ENCODE peak calls at places on chromosomes 4 and X, in ten cellular contexts. One of them, this sample, is unnamed.

GRCh38 chr4:127776620-127777019 is 5.5 kb upstream of the HSPA4L start:
- DNase-seq in fibroblast of lung: no peak
- DNase-seq in CD8-positive, alpha-beta T cell: no peak
- DNase-seq in lower lobe of right lung: no peak
- DNase-seq in psoas muscle: no peak
- DNase-seq in hepatocyte: no peak
- DNase-seq in neural progenitor cell: no peak
- DNase-seq in esophagus squamous epithelium: no peak
- DNase-seq in colonic mucosa: no peak
- DNase-seq in left ventricle myocardium inferior: no peak
- DNase-seq in this sample: no peak

GRCh38 chr4:70734168-70734954 is 12.6 kb downstream of the RUFY3 start:
- DNase-seq in esophagus squamous epithelium: no peak
- DNase-seq in lower lobe of right lung: no peak
- DNase-seq in hepatocyte: no peak
- DNase-seq in colonic mucosa: peak; percentile 41
- DNase-seq in neural progenitor cell: peak; percentile 16
- DNase-seq in psoas muscle: no peak
- DNase-seq in fibroblast of lung: peak; percentile 60
- DNase-seq in CD8-positive, alpha-beta T cell: peak; percentile 56
- DNase-seq in left ventricle myocardium inferior: no peak
- DNase-seq in this sample: no peak

GRCh38 chrX:21047034-21047455 is 327.2 kb upstream of the CNKSR2 start:
- DNase-seq in hepatocyte: no peak
- DNase-seq in esophagus squamous epithelium: no peak
- DNase-seq in left ventricle myocardium inferior: no peak
- DNase-seq in lower lobe of right lung: no peak
- DNase-seq in fibroblast of lung: no peak
- DNase-seq in colonic mucosa: no peak
- DNase-seq in CD8-positive, alpha-beta T cell: no peak
- DNase-seq in psoas muscle: no peak
- DNase-seq in neural progenitor cell: peak; percentile 34
- DNase-seq in this sample: no peak

GRCh38 chrX:81957900-81958545 is 756.1 kb downstream of the SH3BGRL start:
- DNase-seq in hepatocyte: peak; percentile 4
- DNase-seq in fibroblast of lung: peak; percentile 0
- DNase-seq in psoas muscle: no peak
- DNase-seq in esophagus squamous epithelium: no peak
- DNase-seq in CD8-positive, alpha-beta T cell: no peak
- DNase-seq in lower lobe of right lung: no peak
- DNase-seq in left ventricle myocardium inferior: no peak
- DNase-seq in neural progenitor cell: peak; percentile 26
- DNase-seq in colonic mucosa: no peak
- DNase-seq in this sample: no peak

GRCh38 chr4:143381171-143382118 is 44.8 kb downstream of the GAB1 start:
- DNase-seq in fibroblast of lung: peak; percentile 93
- DNase-seq in colonic mucosa: peak; percentile 80
- DNase-seq in esophagus squamous epithelium: no peak
- DNase-seq in neural progenitor cell: no peak
- DNase-seq in lower lobe of right lung: peak; percentile 63
- DNase-seq in psoas muscle: peak; percentile 80
- DNase-seq in left ventricle myocardium inferior: peak; percentile 89
- DNase-seq in CD8-positive, alpha-beta T cell: no peak
- DNase-seq in hepatocyte: peak; percentile 58
- DNase-seq in this sample: peak; percentile 68

GRCh38 chrX:40132751-40133150 is 35.0 kb upstream of the BCOR start:
- DNase-seq in psoas muscle: peak; percentile 73
- DNase-seq in esophagus squamous epithelium: no peak
- DNase-seq in left ventricle myocardium inferior: peak; percentile 59
- DNase-seq in neural progenitor cell: no peak
- DNase-seq in lower lobe of right lung: peak; percentile 51
- DNase-seq in CD8-positive, alpha-beta T cell: no peak
- DNase-seq in fibroblast of lung: peak; percentile 86
- DNase-seq in colonic mucosa: no peak
- DNase-seq in hepatocyte: peak; percentile 66
- DNase-seq in this sample: peak; percentile 55

GRCh38 chr4:622071-622995 is 3.0 kb upstream of the PDE6B start:
- DNase-seq in hepatocyte: no peak
- DNase-seq in fibroblast of lung: no peak
- DNase-seq in neural progenitor cell: peak; percentile 1
- DNase-seq in esophagus squamous epithelium: no peak
- DNase-seq in psoas muscle: no peak
- DNase-seq in colonic mucosa: no peak
- DNase-seq in left ventricle myocardium inferior: no peak
- DNase-seq in CD8-positive, alpha-beta T cell: no peak
- DNase-seq in lower lobe of right lung: no peak
- DNase-seq in this sample: no peak

GRCh38 chr4:41268024-41268423 is 11.3 kb downstream of the UCHL1 start:
- DNase-seq in left ventricle myocardium inferior: no peak
- DNase-seq in hepatocyte: no peak
- DNase-seq in fibroblast of lung: no peak
- DNase-seq in CD8-positive, alpha-beta T cell: no peak
- DNase-seq in colonic mucosa: no peak
- DNase-seq in esophagus squamous epithelium: no peak
- DNase-seq in lower lobe of right lung: no peak
- DNase-seq in psoas muscle: no peak
- DNase-seq in neural progenitor cell: no peak
- DNase-seq in this sample: no peak

GRCh38 chrX:45830343-45830742 is 629.7 kb upstream of the DIPK2B start:
- DNase-seq in lower lobe of right lung: no peak
- DNase-seq in colonic mucosa: no peak
- DNase-seq in psoas muscle: no peak
- DNase-seq in hepatocyte: no peak
- DNase-seq in esophagus squamous epithelium: no peak
- DNase-seq in CD8-positive, alpha-beta T cell: no peak
- DNase-seq in neural progenitor cell: no peak
- DNase-seq in left ventricle myocardium inferior: no peak
- DNase-seq in fibroblast of lung: no peak
- DNase-seq in this sample: no peak

GRCh38 chrX:23845316-23845932 is 62.3 kb downstream of the APOO start:
- DNase-seq in fibroblast of lung: no peak
- DNase-seq in colonic mucosa: peak; percentile 45
- DNase-seq in neural progenitor cell: no peak
- DNase-seq in lower lobe of right lung: no peak
- DNase-seq in esophagus squamous epithelium: no peak
- DNase-seq in CD8-positive, alpha-beta T cell: no peak
- DNase-seq in left ventricle myocardium inferior: no peak
- DNase-seq in psoas muscle: no peak
- DNase-seq in hepatocyte: peak; percentile 57
- DNase-seq in this sample: no peak

GRCh38 chrX:57565198-57565597 is 26.6 kb upstream of the ZXDB start:
- DNase-seq in neural progenitor cell: no peak
- DNase-seq in esophagus squamous epithelium: no peak
- DNase-seq in psoas muscle: no peak
- DNase-seq in fibroblast of lung: no peak
- DNase-seq in CD8-positive, alpha-beta T cell: no peak
- DNase-seq in lower lobe of right lung: no peak
- DNase-seq in hepatocyte: no peak
- DNase-seq in left ventricle myocardium inferior: no peak
- DNase-seq in colonic mucosa: no peak
- DNase-seq in this sample: no peak

GRCh38 chrX:153971124-153971631 is 440 bp downstream of the HCFC1 start:
- DNase-seq in fibroblast of lung: peak; percentile 87
- DNase-seq in psoas muscle: peak; percentile 93
- DNase-seq in esophagus squamous epithelium: peak; percentile 50
- DNase-seq in hepatocyte: peak; percentile 90
- DNase-seq in neural progenitor cell: peak; percentile 83
- DNase-seq in colonic mucosa: peak; percentile 95
- DNase-seq in left ventricle myocardium inferior: peak; percentile 88
- DNase-seq in CD8-positive, alpha-beta T cell: peak; percentile 95
- DNase-seq in lower lobe of right lung: peak; percentile 91
- DNase-seq in this sample: peak; percentile 30
- H3K4me1 ChIP-seq in fibroblast of lung: peaks cover 21% of the 10 kb centered on the region
- H3K4me1 ChIP-seq in psoas muscle: peaks cover 45% of the 10 kb centered on the region
- H3K4me1 ChIP-seq in esophagus squamous epithelium: peaks cover 62% of the 10 kb centered on the region
- H3K4me1 ChIP-seq in hepatocyte: peaks cover 27% of the 10 kb centered on the region
- H3K4me1 ChIP-seq in neural progenitor cell: peaks cover 21% of the 10 kb centered on the region
- H3K4me1 ChIP-seq in colonic mucosa: peaks cover 14% of the 10 kb centered on the region
- H3K4me1 ChIP-seq in left ventricle myocardium inferior: peaks cover 55% of the 10 kb centered on the region
- H3K4me1 ChIP-seq in CD8-positive, alpha-beta T cell: peaks cover 42% of the 10 kb centered on the region
- H3K4me1 ChIP-seq in lower lobe of right lung: peaks cover 48% of the 10 kb centered on the region
- H3K4me1 ChIP-seq in this sample: peaks cover 45% of the 10 kb centered on the region

DNA sequence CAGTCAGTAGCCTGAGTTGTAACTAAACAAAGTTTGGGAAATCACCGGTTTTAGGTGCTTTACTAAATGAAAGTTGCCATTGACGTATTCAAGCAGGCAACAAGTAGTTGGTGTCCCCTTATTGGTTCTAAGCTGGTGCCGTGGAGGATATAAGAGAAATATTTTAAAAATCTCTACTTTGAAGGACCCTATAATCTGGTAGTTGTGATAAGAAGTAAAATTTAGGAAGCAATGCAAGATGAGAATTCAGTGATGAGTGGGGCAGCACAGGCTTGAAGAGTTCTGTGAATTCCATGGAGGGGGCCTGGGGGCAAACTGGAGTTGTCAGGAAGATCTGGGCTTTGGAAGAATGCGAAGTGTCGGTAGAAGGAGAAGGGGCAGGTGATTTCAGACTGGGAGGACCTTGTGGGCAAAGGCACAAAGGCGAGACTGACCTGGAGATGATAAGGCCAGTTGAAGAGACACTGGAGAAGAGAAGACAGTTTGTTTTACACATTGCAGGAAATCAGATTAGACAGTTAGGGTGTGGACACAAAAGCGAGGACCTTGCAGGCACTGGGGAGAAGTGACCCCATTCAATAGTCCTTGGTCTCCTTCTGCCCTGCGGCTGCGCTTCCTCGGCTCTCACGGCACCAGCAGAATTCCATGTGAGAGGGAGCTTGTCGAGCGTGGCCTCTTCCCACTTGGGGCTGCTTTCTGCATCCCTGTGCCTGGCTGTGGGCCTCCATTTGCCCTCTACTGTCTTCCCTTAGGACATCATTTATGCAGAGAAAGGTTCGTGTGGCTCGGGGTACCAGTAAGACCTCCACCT is 1.3 kb downstream of the RHOH start:
- DNase-seq in CD8-positive, alpha-beta T cell: peak; percentile 61
- DNase-seq in esophagus squamous epithelium: no peak
- DNase-seq in fibroblast of lung: no peak
- DNase-seq in neural progenitor cell: no peak
- DNase-seq in left ventricle myocardium inferior: no peak
- DNase-seq in psoas muscle: no peak
- DNase-seq in lower lobe of right lung: no peak
- DNase-seq in hepatocyte: no peak
- DNase-seq in colonic mucosa: no peak
- DNase-seq in this sample: no peak
- H3K4me1 ChIP-seq in CD8-positive, alpha-beta T cell: peaks cover 23% of the 10 kb centered on the region
- H3K4me1 ChIP-seq in esophagus squamous epithelium: no peaks in the 10 kb centered on the region
- H3K4me1 ChIP-seq in fibroblast of lung: no peaks in the 10 kb centered on the region
- H3K4me1 ChIP-seq in neural progenitor cell: peaks cover 61% of the 10 kb centered on the region
- H3K4me1 ChIP-seq in left ventricle myocardium inferior: no peaks in the 10 kb centered on the region
- H3K4me1 ChIP-seq in psoas muscle: no peaks in the 10 kb centered on the region
- H3K4me1 ChIP-seq in lower lobe of right lung: no peaks in the 10 kb centered on the region
- H3K4me1 ChIP-seq in hepatocyte: peaks cover 15% of the 10 kb centered on the region
- H3K4me1 ChIP-seq in colonic mucosa: no peaks in the 10 kb centered on the region
- H3K4me1 ChIP-seq in this sample: no peaks in the 10 kb centered on the region

GRCh38 chr4:101264993-101265815 is 82.1 kb downstream of the PPP3CA start:
- DNase-seq in left ventricle myocardium inferior: no peak
- DNase-seq in psoas muscle: no peak
- DNase-seq in colonic mucosa: no peak
- DNase-seq in lower lobe of right lung: no peak
- DNase-seq in fibroblast of lung: no peak
- DNase-seq in CD8-positive, alpha-beta T cell: no peak
- DNase-seq in esophagus squamous epithelium: no peak
- DNase-seq in hepatocyte: no peak
- DNase-seq in neural progenitor cell: no peak
- DNase-seq in this sample: no peak
- H3K4me1 ChIP-seq in left ventricle myocardium inferior: peaks cover 11% of the 10 kb centered on the region
- H3K4me1 ChIP-seq in psoas muscle: peaks cover 9% of the 10 kb centered on the region
- H3K4me1 ChIP-seq in colonic mucosa: no peaks in the 10 kb centered on the region
- H3K4me1 ChIP-seq in lower lobe of right lung: peaks cover 21% of the 10 kb centered on the region
- H3K4me1 ChIP-seq in fibroblast of lung: no peaks in the 10 kb centered on the region
- H3K4me1 ChIP-seq in CD8-positive, alpha-beta T cell: no peaks in the 10 kb centered on the region
- H3K4me1 ChIP-seq in esophagus squamous epithelium: peaks cover 35% of the 10 kb centered on the region
- H3K4me1 ChIP-seq in hepatocyte: no peaks in the 10 kb centered on the region
- H3K4me1 ChIP-seq in neural progenitor cell: peaks cover 28% of the 10 kb centered on the region
- H3K4me1 ChIP-seq in this sample: peaks cover 3% of the 10 kb centered on the region

GRCh38 chr4:54062392-54062791 is 2.0 kb downstream of the CHIC2 start:
- DNase-seq in psoas muscle: no peak
- DNase-seq in fibroblast of lung: no peak
- DNase-seq in neural progenitor cell: no peak
- DNase-seq in CD8-positive, alpha-beta T cell: no peak
- DNase-seq in hepatocyte: no peak
- DNase-seq in esophagus squamous epithelium: no peak
- DNase-seq in lower lobe of right lung: no peak
- DNase-seq in left ventricle myocardium inferior: no peak
- DNase-seq in colonic mucosa: no peak
- DNase-seq in this sample: no peak
- H3K4me1 ChIP-seq in psoas muscle: peaks cover 60% of the 10 kb centered on the region
- H3K4me1 ChIP-seq in fibroblast of lung: peaks cover 15% of the 10 kb centered on the region
- H3K4me1 ChIP-seq in neural progenitor cell: peaks cover 14% of the 10 kb centered on the region
- H3K4me1 ChIP-seq in CD8-positive, alpha-beta T cell: peaks cover 47% of the 10 kb centered on the region
- H3K4me1 ChIP-seq in hepatocyte: peaks cover 27% of the 10 kb centered on the region
- H3K4me1 ChIP-seq in esophagus squamous epithelium: peaks cover 83% of the 10 kb centered on the region
- H3K4me1 ChIP-seq in lower lobe of right lung: peaks cover 72% of the 10 kb centered on the region
- H3K4me1 ChIP-seq in left ventricle myocardium inferior: peaks cover 95% of the 10 kb centered on the region
- H3K4me1 ChIP-seq in colonic mucosa: peaks cover 8% of the 10 kb centered on the region
- H3K4me1 ChIP-seq in this sample: peaks cover 70% of the 10 kb centered on the region

GRCh38 chr4:87044511-87045369 is 109.9 kb downstream of the AFF1 start:
- DNase-seq in lower lobe of right lung: no peak
- DNase-seq in hepatocyte: no peak
- DNase-seq in psoas muscle: no peak
- DNase-seq in CD8-positive, alpha-beta T cell: no peak
- DNase-seq in esophagus squamous epithelium: no peak
- DNase-seq in left ventricle myocardium inferior: no peak
- DNase-seq in neural progenitor cell: peak; percentile 39
- DNase-seq in fibroblast of lung: no peak
- DNase-seq in colonic mucosa: no peak
- DNase-seq in this sample: no peak

GRCh38 chr4:87038837-87039715 is 104.3 kb downstream of the AFF1 start:
- DNase-seq in lower lobe of right lung: peak; percentile 52
- DNase-seq in colonic mucosa: no peak
- DNase-seq in CD8-positive, alpha-beta T cell: no peak
- DNase-seq in esophagus squamous epithelium: no peak
- DNase-seq in hepatocyte: peak; percentile 54
- DNase-seq in fibroblast of lung: peak; percentile 96
- DNase-seq in left ventricle myocardium inferior: peak; percentile 65
- DNase-seq in psoas muscle: peak; percentile 80
- DNase-seq in neural progenitor cell: peak; percentile 95
- DNase-seq in this sample: peak; percentile 72

GRCh38 chr4:87042986-87043820 is 108.4 kb downstream of the AFF1 start:
- DNase-seq in esophagus squamous epithelium: no peak
- DNase-seq in psoas muscle: no peak
- DNase-seq in fibroblast of lung: no peak
- DNase-seq in lower lobe of right lung: no peak
- DNase-seq in colonic mucosa: no peak
- DNase-seq in left ventricle myocardium inferior: no peak
- DNase-seq in CD8-positive, alpha-beta T cell: no peak
- DNase-seq in neural progenitor cell: peak; percentile 59
- DNase-seq in hepatocyte: no peak
- DNase-seq in this sample: no peak

GRCh38 chr4:87041142-87041541 is 106.3 kb downstream of the AFF1 start:
- DNase-seq in esophagus squamous epithelium: no peak
- DNase-seq in left ventricle myocardium inferior: no peak
- DNase-seq in colonic mucosa: no peak
- DNase-seq in lower lobe of right lung: no peak
- DNase-seq in fibroblast of lung: peak; percentile 58
- DNase-seq in CD8-positive, alpha-beta T cell: no peak
- DNase-seq in hepatocyte: no peak
- DNase-seq in neural progenitor cell: no peak
- DNase-seq in psoas muscle: peak; percentile 40
- DNase-seq in this sample: no peak

GRCh38 chr4:87042221-87042620 is 107.4 kb downstream of the AFF1 start:
- DNase-seq in fibroblast of lung: no peak
- DNase-seq in esophagus squamous epithelium: no peak
- DNase-seq in left ventricle myocardium inferior: no peak
- DNase-seq in psoas muscle: no peak
- DNase-seq in neural progenitor cell: no peak
- DNase-seq in lower lobe of right lung: no peak
- DNase-seq in CD8-positive, alpha-beta T cell: no peak
- DNase-seq in hepatocyte: no peak
- DNase-seq in colonic mucosa: no peak
- DNase-seq in this sample: no peak
- H3K4me1 ChIP-seq in fibroblast of lung: peaks cover 31% of the 10 kb centered on the region
- H3K4me1 ChIP-seq in esophagus squamous epithelium: peaks cover 99% of the 10 kb centered on the region
- H3K4me1 ChIP-seq in left ventricle myocardium inferior: peaks cover 100% of the 10 kb centered on the region
- H3K4me1 ChIP-seq in psoas muscle: peaks cover 94% of the 10 kb centered on the region
- H3K4me1 ChIP-seq in neural progenitor cell: peaks cover 74% of the 10 kb centered on the region
- H3K4me1 ChIP-seq in lower lobe of right lung: peaks cover 83% of the 10 kb centered on the region
- H3K4me1 ChIP-seq in CD8-positive, alpha-beta T cell: peaks cover 10% of the 10 kb centered on the region
- H3K4me1 ChIP-seq in hepatocyte: peaks cover 25% of the 10 kb centered on the region
- H3K4me1 ChIP-seq in colonic mucosa: peaks cover 2% of the 10 kb centered on the region
- H3K4me1 ChIP-seq in this sample: peaks cover 47% of the 10 kb centered on the region